ENCODE peak calls at places on chromosomes 1 and 21, in ten cellular contexts. I is endothelial cell; Q is prostate gland; B is AG04450; W is AG10803; P is CD4-positive, alpha-beta T cell; M is cardiac muscle cell; V is AG09319; X is CD8-positive, alpha-beta T cell; N is progenitor cell of endocrine pancreas. O is an unnamed sample.

GRCh38 chr1:8902765-8903164 is 24.3 kb upstream of the ENO1 start:
- DNase-seq in M (peak), W (peak), I (no peak), V (no peak), X (no peak), P (no peak), B (no peak), Q (no peak), N (no peak), O (no peak)

GRCh38 chr1:8374812-8375211 is 56.9 kb downstream of the SLC45A1 start:
- DNase-seq in B (no peak), I (no peak), M (peak), V (no peak), W (peak), P (no peak), Q (no peak), X (no peak), N (no peak), O (no peak)

GRCh38 chr1:7878027-7878426 is 25.2 kb upstream of the UTS2 start:
- DNase-seq in N (no peak), W (no peak), I (no peak), B (no peak), P (no peak), X (no peak), V (no peak), Q (no peak), M (no peak), O (no peak)

GRCh38 chr21:43467785-43468184 is 40.9 kb upstream of the SIK1 start:
- DNase-seq in Q (no peak), X (no peak), V (no peak), N (no peak), I (no peak), M (no peak), W (no peak), B (no peak), P (no peak), O (no peak)

GRCh38 chr21:43775190-43775589 is 918 bp downstream of the CSTB start:
- DNase-seq in V (no peak), I (no peak), M (no peak), N (no peak), B (no peak), Q (no peak), P (no peak), W (no peak), X (no peak), O (no peak)

GRCh38 chr1:107365874-107366273 is 225.0 kb downstream of the NTNG1 start:
- DNase-seq in I (no peak), V (no peak), B (no peak), X (no peak), N (no peak), W (no peak), M (no peak), P (no peak), Q (no peak), O (no peak)

GRCh38 chr1:223837206-223837605 is 8.5 kb downstream of the TP53BP2 start:
- DNase-seq in B (no peak), W (no peak), P (no peak), I (no peak), Q (no peak), M (peak), V (no peak), X (no peak), N (no peak), O (no peak)

GRCh38 chr21:31683029-31683428 is 23.5 kb downstream of the SOD1 start:
- DNase-seq in W (no peak), Q (no peak), B (no peak), V (no peak), I (no peak), M (no peak), P (no peak), X (no peak), N (no peak), O (no peak)

GRCh38 chr1:147225193-147225730 is at the start of gene FMO5:
- DNase-seq in X (peak), P (peak), I (peak), B (peak), N (no peak), Q (peak), W (peak), M (peak), V (no peak), O (peak)

GRCh38 chr21:41483973-41484372 is 24.0 kb downstream of the TMPRSS2 start:
- DNase-seq in I (no peak), P (no peak), B (no peak), M (no peak), X (no peak), Q (no peak), W (no peak), N (no peak), V (no peak), O (no peak)

GRCh38 chr1:119160851-119161250 is 20.4 kb upstream of the WARS2 start:
- DNase-seq in X (no peak), W (peak), N (no peak), B (peak), P (no peak), M (peak), Q (no peak), I (no peak), V (peak), O (no peak)

GRCh38 chr1:85343213-85343611 is 66.8 kb upstream of the BCL10 start:
- DNase-seq in V (no peak), M (peak), B (no peak), N (no peak), Q (no peak), P (no peak), W (peak), I (no peak), X (no peak), O (no peak)

GRCh38 chr1:229848762-229849677 is 218.0 kb upstream of the GALNT2 start:
- DNase-seq in N (no peak), Q (no peak), I (peak), V (no peak), X (no peak), W (peak), B (no peak), M (peak), P (no peak), O (no peak)

GRCh38 chr1:112251766-112252506 is 144.1 kb upstream of the CTTNBP2NL start:
- DNase-seq in P (no peak), V (no peak), I (no peak), Q (no peak), B (no peak), M (peak), N (no peak), X (no peak), W (peak), O (no peak)

GRCh38 chr1:86567341-86567740 is 20.5 kb downstream of the CLCA4 start:
- DNase-seq in I (no peak), N (no peak), Q (no peak), B (no peak), W (no peak), M (no peak), V (no peak), P (no peak), X (no peak), O (no peak)

GRCh38 chr1:94697839-94698238 is 122.3 kb upstream of the SLC44A3 start:
- DNase-seq in V (no peak), W (no peak), P (no peak), N (no peak), I (no peak), Q (no peak), M (no peak), B (no peak), X (no peak), O (no peak)

GRCh38 chr1:52002038-52002917 is 11.8 kb upstream of the RAB3B start:
- DNase-seq in N (peak), B (peak), X (no peak), P (peak), V (peak), I (peak), Q (peak), W (peak), M (peak), O (peak)

GRCh38 chr21:14725219-14725618 is 179.1 kb upstream of the SAMSN1 start:
- DNase-seq in M (no peak), W (no peak), P (no peak), X (no peak), N (no peak), Q (no peak), I (no peak), V (no peak), B (no peak), O (no peak)

GRCh38 chr1:54290443-54291184 is 90.6 kb downstream of the MRPL37 start:
- DNase-seq in Q (peak), P (no peak), B (no peak), V (no peak), W (peak), X (no peak), I (no peak), N (no peak), M (peak), O (no peak)

GRCh38 chr1:9058465-9058864 is 11.0 kb downstream of the SLC2A5 start:
- DNase-seq in W (peak), X (no peak), B (no peak), V (no peak), N (no peak), I (no peak), P (no peak), Q (no peak), M (peak), O (no peak)

GRCh38 chr1:52707927-52708655 is 9.9 kb upstream of the COA7 start:
- DNase-seq in V (no peak), B (no peak), M (peak), P (no peak), I (no peak), W (peak), N (no peak), Q (no peak), X (no peak), O (no peak)

GRCh38 chr1:109493227-109493626 is 667 bp upstream of the CYB561D1 start:
- DNase-seq in Q (no peak), B (no peak), I (no peak), M (no peak), W (no peak), X (no peak), P (no peak), N (no peak), V (no peak), O (no peak)

GRCh38 chr1:95640746-95641145 is 406.7 kb downstream of the RWDD3 start:
- DNase-seq in I (no peak), V (no peak), B (no peak), Q (peak), N (no peak), X (no peak), W (no peak), P (no peak), M (peak), O (no peak)

GRCh38 chr1:241934181-241934815 is 23.3 kb upstream of the BECN2 start:
- DNase-seq in M (peak), V (peak), W (peak), P (no peak), N (peak), Q (no peak), B (no peak), I (peak), X (no peak), O (no peak)

GRCh38 chr1:8070381-8070811 is 44.3 kb upstream of the ERRFI1 start:
- DNase-seq in W (no peak), P (no peak), M (no peak), N (peak), V (no peak), Q (peak), X (no peak), B (no peak), I (no peak), O (no peak)

GRCh38 chr1:194369060-194369459 is 1182.6 kb upstream of the B3GALT2 start:
- DNase-seq in W (no peak), Q (no peak), V (no peak), B (no peak), M (no peak), N (no peak), I (no peak), P (no peak), X (no peak), O (no peak)

GRCh38 chr1:22801753-22802152 is 91.1 kb downstream of the EPHB2 start:
- DNase-seq in X (no peak), Q (no peak), P (no peak), B (no peak), V (no peak), N (no peak), W (no peak), I (no peak), M (no peak), O (no peak)

GRCh38 chr1:5597991-5598823 is 394.0 kb downstream of the NPHP4 start:
- DNase-seq in P (no peak), X (no peak), M (no peak), B (no peak), W (no peak), I (no peak), V (no peak), N (no peak), Q (peak), O (no peak)

GRCh38 chr1:46708121-46708520 is 10.8 kb downstream of the EFCAB14 start:
- DNase-seq in W (no peak), M (peak), B (no peak), Q (no peak), V (no peak), X (no peak), N (no peak), I (no peak), P (no peak), O (no peak)

GRCh38 chr1:20348326-20348910 is 57.7 kb downstream of the VWA5B1 start:
- DNase-seq in M (no peak), X (no peak), W (no peak), Q (no peak), N (no peak), I (no peak), V (no peak), P (no peak), B (no peak), O (no peak)

GRCh38 chr21:36861924-36862323 is 104.5 kb downstream of the HLCS start:
- DNase-seq in X (no peak), N (no peak), W (peak), P (no peak), M (no peak), Q (no peak), I (no peak), V (no peak), B (no peak), O (no peak)

GRCh38 chr21:40074198-40074597 is 207.0 kb downstream of the PCP4 start:
- DNase-seq in W (no peak), P (no peak), N (no peak), V (no peak), M (no peak), B (no peak), Q (no peak), I (no peak), X (no peak), O (no peak)

GRCh38 chr21:18840239-18840638 is 436.7 kb upstream of the TMPRSS15 start:
- DNase-seq in M (no peak), N (no peak), I (no peak), P (no peak), X (no peak), V (no peak), Q (no peak), W (no peak), B (no peak), O (no peak)

GRCh38 chr1:63892632-63893395 is 119.0 kb downstream of the ROR1 start:
- DNase-seq in P (no peak), M (peak), X (no peak), W (peak), B (no peak), I (no peak), V (peak), N (no peak), Q (no peak), O (peak)

GRCh38 chr1:154849645-154850131 is 20.4 kb downstream of the KCNN3 start:
- DNase-seq in V (no peak), W (no peak), M (no peak), X (no peak), I (no peak), P (no peak), N (no peak), B (no peak), Q (no peak), O (peak)

GRCh38 chr1:244011251-244011650 is 39.8 kb upstream of the ZBTB18 start:
- DNase-seq in Q (no peak), V (peak), P (no peak), N (no peak), I (no peak), X (no peak), B (peak), M (peak), W (no peak), O (no peak)

GRCh38 chr21:43300496-43301423 is 126.2 kb downstream of the SIK1 start:
- DNase-seq in Q (no peak), W (no peak), N (no peak), I (no peak), P (no peak), B (no peak), M (peak), X (no peak), V (no peak), O (no peak)

GRCh38 chr1:100455478-100456072 is 82.4 kb upstream of the GPR88 start:
- DNase-seq in Q (no peak), M (peak), B (no peak), X (no peak), W (peak), N (no peak), P (no peak), V (no peak), I (no peak), O (no peak)

GRCh38 chr1:232610187-232610901 is 19.6 kb downstream of the SIPA1L2 start:
- DNase-seq in M (no peak), P (no peak), V (no peak), W (no peak), N (no peak), Q (no peak), X (no peak), I (no peak), B (no peak), O (no peak)

GRCh38 chr1:232613752-232614381 is 16.1 kb downstream of the SIPA1L2 start:
- DNase-seq in B (peak), N (no peak), W (peak), P (no peak), X (no peak), V (no peak), M (peak), Q (no peak), I (no peak), O (no peak)

GRCh38 chr1:232614811-232615210 is 15.1 kb downstream of the SIPA1L2 start:
- DNase-seq in X (no peak), N (no peak), Q (no peak), M (no peak), V (no peak), B (no peak), I (no peak), P (no peak), W (no peak), O (no peak)

GRCh38 chr1:232615401-232615800 is 14.5 kb downstream of the SIPA1L2 start:
- DNase-seq in V (no peak), B (no peak), M (no peak), X (no peak), N (no peak), P (no peak), I (no peak), Q (no peak), W (no peak), O (no peak)

GRCh38 chr1:232611834-232612233 is 18.1 kb downstream of the SIPA1L2 start:
- DNase-seq in N (no peak), B (no peak), P (no peak), I (peak), V (no peak), W (no peak), X (no peak), M (no peak), Q (no peak), O (no peak)
- TF ChIP-seq CTCF in N (peak), B (no peak), P (no peak), I (no peak), V (no peak), W (no peak), X (no peak), M (no peak), Q (no peak), O (peak)

GRCh38 chr1:156858959-156859522 is at the start of gene INSRR:
- DNase-seq in M (peak), X (no peak), B (no peak), V (no peak), P (no peak), W (no peak), N (no peak), I (no peak), Q (no peak), O (no peak)
- TF ChIP-seq CTCF in M (no peak), X (no peak), B (no peak), V (no peak), P (no peak), W (no peak), N (no peak), I (no peak), Q (no peak), O (no peak)

GRCh38 chr1:17027403-17027802 is 15.7 kb upstream of the ATP13A2 start:
- DNase-seq in B (no peak), X (no peak), M (no peak), Q (peak), V (peak), W (peak), I (no peak), P (no peak), N (no peak), O (no peak)

GRCh38 chr1:17023103-17023502 is 11.4 kb upstream of the ATP13A2 start:
- DNase-seq in W (no peak), M (no peak), N (no peak), B (no peak), X (no peak), Q (no peak), P (no peak), I (no peak), V (no peak), O (peak)

GRCh38 chr1:17023573-17023972 is 11.8 kb upstream of the ATP13A2 start:
- DNase-seq in P (no peak), B (no peak), W (no peak), X (no peak), V (no peak), M (no peak), I (no peak), N (no peak), Q (no peak), O (no peak)

GRCh38 chr1:17021896-17022295 is 10.2 kb upstream of the ATP13A2 start:
- DNase-seq in N (no peak), V (no peak), W (no peak), M (no peak), Q (no peak), B (no peak), I (no peak), X (no peak), P (no peak), O (no peak)

DNA sequence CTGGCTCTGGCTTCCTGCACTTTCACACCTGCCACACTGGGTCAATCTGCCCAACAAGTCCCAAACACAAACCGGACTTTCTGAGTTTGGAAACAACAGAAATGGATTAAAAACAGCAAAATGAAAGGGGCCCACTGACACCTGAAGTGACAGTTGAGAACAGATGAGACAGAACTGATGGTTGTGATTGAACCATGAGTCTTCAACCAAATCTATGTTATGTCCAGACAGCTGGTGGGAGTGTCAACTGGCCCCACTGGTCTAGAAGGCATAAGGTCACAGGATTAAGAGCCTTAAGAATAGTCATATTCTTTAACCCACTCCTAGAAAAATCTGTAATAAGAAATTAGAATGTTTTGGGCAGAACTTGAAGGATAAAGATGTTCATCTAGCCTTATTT is 13.0 kb upstream of the ATP13A2 start:
- DNase-seq in X (no peak), Q (no peak), B (no peak), N (no peak), V (no peak), P (no peak), W (no peak), I (no peak), M (no peak), O (no peak)
- TF ChIP-seq CTCF in X (no peak), Q (no peak), B (no peak), N (no peak), V (no peak), P (no peak), W (no peak), I (no peak), M (no peak), O (no peak)

GRCh38 chr1:28326980-28327379 is 1.9 kb upstream of the MED18 start:
- DNase-seq in N (no peak), Q (no peak), W (no peak), I (no peak), V (no peak), X (no peak), M (no peak), B (no peak), P (no peak), O (no peak)

GRCh38 chr1:28329395-28330153 is 734 bp downstream of the MED18 start:
- DNase-seq in W (peak), N (no peak), P (peak), V (no peak), B (no peak), Q (no peak), M (peak), I (peak), X (peak), O (no peak)

GRCh38 chr1:28323720-28324119 is 5.1 kb upstream of the MED18 start:
- DNase-seq in M (no peak), Q (no peak), P (no peak), N (no peak), W (no peak), B (no peak), V (no peak), X (no peak), I (no peak), O (no peak)

GRCh38 chr1:28326505-28326904 is 2.3 kb upstream of the MED18 start:
- DNase-seq in N (no peak), B (no peak), V (no peak), P (no peak), W (no peak), X (no peak), M (no peak), Q (no peak), I (no peak), O (no peak)

DNA sequence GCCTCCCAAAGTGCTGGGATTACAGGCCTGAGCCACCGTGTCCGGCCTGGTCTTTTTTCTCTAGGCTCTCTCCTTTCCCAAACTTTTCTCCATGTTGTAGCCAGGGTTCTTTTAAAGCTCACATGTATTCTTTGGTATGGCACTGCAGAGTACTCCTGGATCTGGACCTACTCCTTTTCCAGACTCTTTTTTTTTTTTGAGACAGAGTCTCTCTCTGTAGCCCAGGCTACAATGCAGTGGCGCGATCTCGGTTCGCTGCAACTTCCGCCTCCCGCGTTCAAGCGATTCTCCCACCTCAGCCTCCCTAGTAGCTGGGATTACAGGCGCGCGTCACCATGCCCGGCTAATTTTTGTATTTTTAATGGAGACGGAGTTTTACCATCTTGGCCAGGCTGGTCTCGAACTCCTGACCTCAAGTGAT is 602 bp upstream of the MED18 start:
- DNase-seq in X (no peak), P (peak), B (no peak), V (no peak), N (no peak), W (no peak), I (no peak), M (no peak), Q (no peak), O (no peak)
- TF ChIP-seq CTCF in X (no peak), P (no peak), B (no peak), V (no peak), N (no peak), W (no peak), I (no peak), M (no peak), Q (no peak), O (no peak)

GRCh38 chr1:179953974-179954493 is 576 bp upstream of the CEP350 start:
- DNase-seq in Q (no peak), N (no peak), X (no peak), I (peak), B (peak), M (peak), P (peak), V (no peak), W (peak), O (peak)
- TF ChIP-seq CTCF in Q (no peak), N (peak), X (peak), I (no peak), B (peak), M (peak), P (peak), V (peak), W (peak), O (peak)

GRCh38 chr21:16913010-16913409 is 599.8 kb upstream of the CXADR start:
- DNase-seq in M (no peak), I (no peak), N (no peak), Q (no peak), P (no peak), W (no peak), V (no peak), B (no peak), X (no peak), O (no peak)
- TF ChIP-seq CTCF in M (no peak), I (no peak), N (no peak), Q (no peak), P (no peak), W (no peak), V (no peak), B (no peak), X (no peak), O (no peak)